ENCODE peak calls at places on chromosomes 6 and 20, in four cellular contexts. X is ACHN; W is stimulated activated CD4-positive, alpha-beta T cell treated with anti-CD3 and anti-CD28 coated beads, Interleukin-4, amount 100 ng/mL, for 4 hours; V is activated naive CD8-positive, alpha-beta T cell treated with anti-CD3 and anti-CD28 coated beads for 36 hours. L is an unnamed sample.

GRCh38 chr6:91087864-91088263 is 501.0 kb upstream of the MAP3K7 start:
- DNase-seq in X (no peak), W (no peak), V (no peak), L (no peak)

GRCh38 chr6:156425374-156425773 is 351.8 kb upstream of the ARID1B start:
- DNase-seq in X (no peak), W (no peak), V (no peak), L (no peak)

GRCh38 chr20:44730441-44730840 is 15.2 kb upstream of the KCNK15 start:
- DNase-seq in X (peak), W (no peak), V (no peak), L (peak)

GRCh38 chr6:110664933-110665332 is 150.3 kb downstream of the CDK19 start:
- DNase-seq in X (no peak), W (no peak), V (no peak), L (no peak)

GRCh38 chr20:3162080-3162611 is 2.5 kb upstream of the FASTKD5 start:
- DNase-seq in X (peak), W (no peak), V (no peak), L (no peak)

GRCh38 chr20:47272893-47273590 is 83.5 kb downstream of the ZMYND8 start:
- DNase-seq in X (peak), W (peak), V (peak), L (peak)

GRCh38 chr6:161682982-161683381 is 409.1 kb upstream of the AGPAT4 start:
- DNase-seq in X (no peak), W (no peak), V (no peak), L (no peak)

GRCh38 chr6:155881845-155882526 is 426.3 kb upstream of the NOX3 start:
- DNase-seq in X (no peak), W (no peak), V (no peak), L (no peak)

GRCh38 chr20:32945710-32946221 is 58.5 kb downstream of the SUN5 start:
- DNase-seq in X (peak), W (no peak), V (no peak), L (peak)

GRCh38 chr6:106134087-106134770 is 48.1 kb downstream of the PRDM1 start:
- DNase-seq in X (no peak), W (no peak), V (no peak), L (no peak)

GRCh38 chr6:100461273-100461919 is 3.3 kb downstream of the SIM1 start:
- DNase-seq in X (peak), W (no peak), V (no peak), L (no peak)

GRCh38 chr6:24296944-24297343 is 60.9 kb downstream of the DCDC2 start:
- DNase-seq in X (no peak), W (no peak), V (no peak), L (no peak)

GRCh38 chr20:13492001-13492480 is 146.7 kb downstream of the TASP1 start:
- DNase-seq in X (no peak), W (no peak), V (no peak), L (peak)

GRCh38 chr6:137750284-137750683 is 116.8 kb upstream of the TNFAIP3 start:
- DNase-seq in X (no peak), W (no peak), V (no peak), L (no peak)

GRCh38 chr6:70388814-70389213 is 24.5 kb upstream of the FAM135A start:
- DNase-seq in X (no peak), W (no peak), V (no peak), L (no peak)

GRCh38 chr20:6122873-6123649 is at the start of gene FERMT1:
- DNase-seq in X (peak), W (peak), V (peak), L (peak)

L was measured in NCI-H226.